ENCODE peak calls at places on chromosomes 13 and 19, in four cellular contexts. One of them, this sample, is unnamed.

GRCh38 chr13:37978680-37979079 is 109.1 kb upstream of the TRPC4 start:
- DNase-seq in heart right ventricle: no peak
- DNase-seq in SK-N-SH: no peak
- DNase-seq in pancreas: no peak
- DNase-seq in this sample: no peak

GRCh38 chr13:46369506-46370268 is 17.4 kb downstream of the RUBCNL start:
- DNase-seq in heart right ventricle: no peak
- DNase-seq in SK-N-SH: no peak
- DNase-seq in pancreas: no peak
- DNase-seq in this sample: peak; percentile 25

GRCh38 chr19:28377077-28377476 is 835.9 kb downstream of the UQCRFS1 start:
- DNase-seq in heart right ventricle: no peak
- DNase-seq in SK-N-SH: no peak
- DNase-seq in pancreas: no peak
- DNase-seq in this sample: no peak

GRCh38 chr19:31519216-31519615 is 170.0 kb upstream of the TSHZ3 start:
- DNase-seq in heart right ventricle: no peak
- DNase-seq in SK-N-SH: no peak
- DNase-seq in pancreas: no peak
- DNase-seq in this sample: peak; percentile 16

GRCh38 chr13:23901365-23901764 is 4.1 kb upstream of the C1QTNF9B start:
- DNase-seq in heart right ventricle: no peak
- DNase-seq in SK-N-SH: no peak
- DNase-seq in pancreas: no peak
- DNase-seq in this sample: peak; percentile 28

GRCh38 chr19:18401580-18402112 is 4.2 kb upstream of the LRRC25 start:
- DNase-seq in heart right ventricle: peak; percentile 47
- DNase-seq in SK-N-SH: no peak
- DNase-seq in pancreas: peak; percentile 37
- DNase-seq in this sample: peak; percentile 60

GRCh38 chr19:49513746-49514118 is 1.3 kb downstream of the FCGRT start:
- DNase-seq in heart right ventricle: no peak
- DNase-seq in SK-N-SH: peak; percentile 42
- DNase-seq in pancreas: no peak
- DNase-seq in this sample: no peak

GRCh38 chr19:17376935-17377600 is at the start of gene PLVAP:
- DNase-seq in heart right ventricle: peak; percentile 47
- DNase-seq in SK-N-SH: no peak
- DNase-seq in pancreas: no peak
- DNase-seq in this sample: no peak

GRCh38 chr19:16876904-16877361 is 11.9 kb upstream of the F2RL3 start:
- DNase-seq in heart right ventricle: no peak
- DNase-seq in SK-N-SH: no peak
- DNase-seq in pancreas: no peak
- DNase-seq in this sample: peak; percentile 81

GRCh38 chr13:76619631-76620030 is 266.6 kb downstream of the KCTD12 start:
- DNase-seq in heart right ventricle: no peak
- DNase-seq in SK-N-SH: peak; percentile 23
- DNase-seq in pancreas: no peak
- DNase-seq in this sample: no peak

GRCh38 chr13:43787518-43787891 is 733 bp upstream of the ENOX1 start:
- DNase-seq in heart right ventricle: no peak
- DNase-seq in SK-N-SH: no peak
- DNase-seq in pancreas: no peak
- DNase-seq in this sample: no peak

GRCh38 chr19:41350735-41351338 is 2.9 kb downstream of the TGFB1 start:
- DNase-seq in heart right ventricle: no peak
- DNase-seq in SK-N-SH: peak; percentile 16
- DNase-seq in pancreas: no peak
- DNase-seq in this sample: no peak

GRCh38 chr19:55645512-55645881 is 2.0 kb downstream of the ZNF581 start:
- DNase-seq in heart right ventricle: no peak
- DNase-seq in SK-N-SH: peak; percentile 2
- DNase-seq in pancreas: no peak
- DNase-seq in this sample: no peak

GRCh38 chr13:42593719-42594012 is 19.7 kb downstream of the TNFSF11 start:
- DNase-seq in heart right ventricle: no peak
- DNase-seq in SK-N-SH: no peak
- DNase-seq in pancreas: no peak
- DNase-seq in this sample: no peak

GRCh38 chr19:47765522-47766358 is 12.8 kb upstream of the SELENOW start:
- DNase-seq in heart right ventricle: peak; percentile 80
- DNase-seq in SK-N-SH: peak; percentile 77
- DNase-seq in pancreas: peak; percentile 75
- DNase-seq in this sample: peak; percentile 39

GRCh38 chr13:55816976-55817601 is 1323.6 kb upstream of the PRR20A start:
- DNase-seq in heart right ventricle: no peak
- DNase-seq in SK-N-SH: no peak
- DNase-seq in pancreas: no peak
- DNase-seq in this sample: no peak

GRCh38 chr13:91347996-91348905 is 764 bp downstream of the MIR17HG start:
- DNase-seq in heart right ventricle: peak; percentile 50
- DNase-seq in SK-N-SH: no peak
- DNase-seq in pancreas: peak; percentile 57
- DNase-seq in this sample: peak; percentile 26

GRCh38 chr19:29420065-29420464 is 105.7 kb upstream of the VSTM2B start:
- DNase-seq in heart right ventricle: no peak
- DNase-seq in SK-N-SH: no peak
- DNase-seq in pancreas: no peak
- DNase-seq in this sample: no peak

GRCh38 chr13:70457474-70457873 is 349.2 kb upstream of the KLHL1 start:
- DNase-seq in heart right ventricle: no peak
- DNase-seq in SK-N-SH: no peak
- DNase-seq in pancreas: no peak
- DNase-seq in this sample: no peak

GRCh38 chr19:1002600-1002999 is 2.4 kb downstream of the GRIN3B start:
- DNase-seq in heart right ventricle: no peak
- DNase-seq in SK-N-SH: no peak
- DNase-seq in pancreas: no peak
- DNase-seq in this sample: no peak

GRCh38 chr13:98915563-98916348 is 62.1 kb downstream of the DOCK9 start:
- DNase-seq in heart right ventricle: no peak
- DNase-seq in SK-N-SH: no peak
- DNase-seq in pancreas: no peak
- DNase-seq in this sample: no peak

GRCh38 chr13:35499131-35500051 is 22.9 kb upstream of the MAB21L1 start:
- DNase-seq in heart right ventricle: no peak
- DNase-seq in SK-N-SH: no peak
- DNase-seq in pancreas: no peak
- DNase-seq in this sample: no peak

GRCh38 chr13:19062019-19062646 is 119.5 kb downstream of the TUBA3C start:
- DNase-seq in heart right ventricle: no peak
- DNase-seq in SK-N-SH: no peak
- DNase-seq in pancreas: no peak
- DNase-seq in this sample: no peak
- H3K9me3 ChIP-seq in heart right ventricle: no peaks in the 10 kb centered on the region
- H3K9me3 ChIP-seq in SK-N-SH: no peaks in the 10 kb centered on the region
- H3K9me3 ChIP-seq in pancreas: no peaks in the 10 kb centered on the region
- H3K9me3 ChIP-seq in this sample: peaks cover 46% of the 10 kb centered on the region

GRCh38 chr19:44032001-44032610 is 6.9 kb downstream of the ZNF222 start:
- DNase-seq in heart right ventricle: no peak
- DNase-seq in SK-N-SH: no peak
- DNase-seq in pancreas: no peak
- DNase-seq in this sample: no peak
- H3K9me3 ChIP-seq in heart right ventricle: no peaks in the 10 kb centered on the region
- H3K9me3 ChIP-seq in SK-N-SH: peaks cover 26% of the 10 kb centered on the region
- H3K9me3 ChIP-seq in pancreas: peaks cover 10% of the 10 kb centered on the region
- H3K9me3 ChIP-seq in this sample: peaks cover 25% of the 10 kb centered on the region

GRCh38 chr19:57118848-57119247 is 937 bp upstream of the USP29 start:
- DNase-seq in heart right ventricle: no peak
- DNase-seq in SK-N-SH: no peak
- DNase-seq in pancreas: no peak
- DNase-seq in this sample: no peak
- H3K9me3 ChIP-seq in heart right ventricle: no peaks in the 10 kb centered on the region
- H3K9me3 ChIP-seq in SK-N-SH: no peaks in the 10 kb centered on the region
- H3K9me3 ChIP-seq in pancreas: no peaks in the 10 kb centered on the region
- H3K9me3 ChIP-seq in this sample: peaks cover 24% of the 10 kb centered on the region

GRCh38 chr19:51980116-51980736 is 6.4 kb downstream of the ZNF350 start:
- DNase-seq in heart right ventricle: no peak
- DNase-seq in SK-N-SH: no peak
- DNase-seq in pancreas: no peak
- DNase-seq in this sample: peak; percentile 34
- H3K9me3 ChIP-seq in heart right ventricle: no peaks in the 10 kb centered on the region
- H3K9me3 ChIP-seq in SK-N-SH: no peaks in the 10 kb centered on the region
- H3K9me3 ChIP-seq in pancreas: no peaks in the 10 kb centered on the region
- H3K9me3 ChIP-seq in this sample: peaks cover 44% of the 10 kb centered on the region

DNA sequence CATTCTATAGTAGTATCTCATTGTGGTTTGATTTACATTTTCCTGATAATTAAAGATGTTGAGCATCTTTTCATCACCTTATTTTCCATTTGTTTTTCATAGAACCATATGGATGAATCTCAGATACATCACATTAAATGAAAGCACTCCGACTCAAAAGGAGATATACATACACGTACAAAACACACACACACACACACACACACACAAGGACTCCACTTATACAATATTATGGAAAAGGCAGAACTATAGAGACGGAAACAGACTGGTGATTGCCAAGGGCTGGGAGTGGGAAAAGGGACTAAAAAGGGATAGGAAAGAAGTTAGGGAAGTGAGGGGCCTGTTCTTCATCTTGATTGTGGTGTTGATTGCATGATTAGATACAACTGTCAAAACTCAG is 24.3 kb downstream of the ZNF585A start:
- DNase-seq in heart right ventricle: no peak
- DNase-seq in SK-N-SH: no peak
- DNase-seq in pancreas: no peak
- DNase-seq in this sample: no peak
- H3K9me3 ChIP-seq in heart right ventricle: peaks cover 2% of the 10 kb centered on the region
- H3K9me3 ChIP-seq in SK-N-SH: peaks cover 16% of the 10 kb centered on the region
- H3K9me3 ChIP-seq in pancreas: no peaks in the 10 kb centered on the region
- H3K9me3 ChIP-seq in this sample: peaks cover 52% of the 10 kb centered on the region

GRCh38 chr13:57136093-57136492 is 4.6 kb upstream of the PRR20A start:
- DNase-seq in heart right ventricle: no peak
- DNase-seq in SK-N-SH: no peak
- DNase-seq in pancreas: no peak
- DNase-seq in this sample: no peak
- H3K9me3 ChIP-seq in heart right ventricle: no peaks in the 10 kb centered on the region
- H3K9me3 ChIP-seq in SK-N-SH: no peaks in the 10 kb centered on the region
- H3K9me3 ChIP-seq in pancreas: no peaks in the 10 kb centered on the region
- H3K9me3 ChIP-seq in this sample: peaks cover 12% of the 10 kb centered on the region